ENCODE peak calls at places on chromosomes 3 and 15, in six cellular contexts. L is kidney, R is cardiac muscle cell, N is brain microvascular endothelial cell, S is heart left ventricle, P is astrocyte of the spinal cord. G is an unnamed sample.

GRCh38 chr15:84833447-84833846 is 16.3 kb downstream of the ALPK3 start:
- DNase-seq in S (peak), N (peak), R (peak), P (peak), L (no peak), G (no peak)

GRCh38 chr3:132605374-132605792 is 8.3 kb downstream of the ACKR4 start:
- DNase-seq in L (no peak), S (no peak), N (peak), P (no peak), R (peak), G (no peak)

GRCh38 chr3:64138046-64138445 is 87.2 kb downstream of the PRICKLE2 start:
- DNase-seq in N (peak), S (no peak), R (no peak), P (no peak), L (no peak), G (no peak)

GRCh38 chr3:146218880-146219866 is 31.7 kb downstream of the PLSCR4 start:
- DNase-seq in S (peak), L (no peak), R (peak), N (peak), P (peak), G (no peak)

GRCh38 chr3:123475786-123476185 is 26.9 kb upstream of the ADCY5 start:
- DNase-seq in S (no peak), P (no peak), N (no peak), R (no peak), L (no peak), G (no peak)

GRCh38 chr15:26937134-26937533 is 33.8 kb upstream of the GABRG3 start:
- DNase-seq in P (no peak), L (no peak), N (no peak), R (no peak), S (no peak), G (no peak)

GRCh38 chr3:120113128-120114116 is 19.2 kb upstream of the GSK3B start:
- DNase-seq in L (no peak), R (peak), N (peak), P (peak), S (no peak), G (no peak)

GRCh38 chr3:104887619-104888018 is 479.1 kb upstream of the ALCAM start:
- DNase-seq in N (no peak), S (no peak), R (no peak), P (no peak), L (no peak), G (no peak)

GRCh38 chr3:89617706-89618105 is 510.3 kb downstream of the EPHA3 start:
- DNase-seq in P (no peak), R (no peak), S (no peak), N (no peak), L (no peak), G (no peak)

GRCh38 chr15:25345943-25346342 is 92.9 kb downstream of the UBE3A start:
- DNase-seq in S (peak), P (peak), N (peak), L (no peak), R (peak), G (no peak)

GRCh38 chr15:99412082-99412481 is 153.7 kb upstream of the MEF2A start:
- DNase-seq in S (no peak), N (no peak), P (no peak), L (no peak), R (no peak), G (no peak)

GRCh38 chr3:11499144-11499543 is 144.6 kb downstream of the VGLL4 start:
- DNase-seq in P (peak), L (no peak), S (no peak), N (peak), R (peak), G (peak)

GRCh38 chr3:189718215-189718614 is 87.0 kb downstream of the TP63 start:
- DNase-seq in N (no peak), R (no peak), P (no peak), L (no peak), S (no peak), G (no peak)

GRCh38 chr3:30847589-30847988 is 46.9 kb downstream of the GADL1 start:
- DNase-seq in R (no peak), L (no peak), S (no peak), N (no peak), P (no peak), G (no peak)

GRCh38 chr3:130865537-130865936 is 28.3 kb upstream of the ATP2C1 start:
- DNase-seq in P (no peak), N (no peak), S (no peak), L (no peak), R (no peak), G (no peak)

GRCh38 chr3:192128922-192129321 is 598.4 kb downstream of the FGF12 start:
- DNase-seq in S (no peak), N (no peak), P (no peak), L (no peak), R (no peak), G (no peak)

GRCh38 chr15:98077186-98077585 is 116.7 kb downstream of the ARRDC4 start:
- DNase-seq in R (no peak), S (no peak), N (no peak), P (no peak), L (peak), G (no peak)

GRCh38 chr15:65101418-65101890 is 13.5 kb downstream of the UBAP1L start:
- DNase-seq in P (peak), S (peak), L (no peak), R (peak), N (peak), G (no peak)

GRCh38 chr3:180433172-180433571 is 168.8 kb upstream of the TTC14 start:
- DNase-seq in L (no peak), N (peak), S (no peak), P (peak), R (peak), G (peak)

GRCh38 chr3:55622733-55623132 is 135.6 kb upstream of the WNT5A start:
- DNase-seq in S (no peak), R (no peak), P (no peak), N (no peak), L (no peak), G (no peak)

GRCh38 chr15:57398336-57398735 is 22.0 kb downstream of the CGNL1 start:
- DNase-seq in L (no peak), N (no peak), S (no peak), P (no peak), R (no peak), G (no peak)

GRCh38 chr3:94293793-94294195 is 230.9 kb downstream of the NSUN3 start:
- DNase-seq in S (no peak), R (no peak), N (no peak), P (peak), L (no peak), G (no peak)

GRCh38 chr3:81279481-81280273 is 481.8 kb downstream of the GBE1 start:
- DNase-seq in R (peak), L (no peak), P (no peak), N (no peak), S (no peak), G (no peak)

GRCh38 chr3:44326035-44326434 is 12.5 kb upstream of the TCAIM start:
- DNase-seq in L (no peak), R (peak), P (peak), N (no peak), S (no peak), G (no peak)

GRCh38 chr15:90885432-90886290 is 1.4 kb downstream of the FES start:
- DNase-seq in R (peak), P (peak), S (peak), L (peak), N (peak), G (no peak)
- H3K4me3 ChIP-seq in R (no peak), P (no peak), S (peak), L (peak), N (no peak), G (no peak)

GRCh38 chr15:50138391-50138790 is 19.4 kb upstream of the ATP8B4 start:
- DNase-seq in N (no peak), S (no peak), P (no peak), L (no peak), R (peak), G (no peak)
- TF ChIP-seq CTCF in N (peak), S (no peak), P (no peak), L (no peak), R (no peak), G (peak)

DNA sequence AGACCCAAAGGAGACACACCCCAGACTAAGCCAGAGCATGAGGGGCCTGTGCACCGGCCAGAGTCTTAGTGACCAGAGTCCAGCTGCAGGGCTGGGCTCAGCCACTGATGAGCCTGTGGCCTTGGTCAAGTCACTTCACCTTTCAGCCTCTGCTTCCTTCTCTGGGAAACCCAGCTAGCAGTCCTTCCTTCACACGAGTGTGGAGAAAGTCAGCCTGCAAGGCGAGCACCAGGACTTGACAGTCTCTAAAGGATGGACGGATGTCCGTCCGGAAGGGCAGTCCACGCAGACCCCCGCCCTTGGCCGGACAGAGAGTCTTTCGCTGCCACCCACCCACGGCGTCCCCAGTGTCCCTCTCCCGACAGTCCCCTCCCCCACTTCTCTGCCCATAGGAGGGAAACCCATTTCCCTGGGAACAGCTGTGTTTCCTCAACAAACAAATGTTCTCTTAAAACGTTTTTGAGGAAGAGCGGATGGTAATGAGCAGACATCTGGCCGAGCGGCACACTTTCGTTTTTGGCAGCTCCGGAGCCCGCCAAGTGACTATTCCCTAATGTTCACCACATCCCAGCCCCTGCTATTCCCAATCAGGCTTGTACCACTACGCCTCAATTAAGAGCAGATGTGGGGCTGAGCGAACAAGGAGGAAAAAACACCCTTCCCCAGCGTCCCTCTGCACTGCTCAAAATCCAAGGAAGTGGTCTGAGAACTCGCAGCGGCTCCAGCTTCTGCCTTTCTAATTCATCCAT is 129.1 kb upstream of the SMAD3 start:
- DNase-seq in R (peak), P (peak), S (peak), N (no peak), L (peak), G (no peak)
- H3K4me3 ChIP-seq in R (no peak), P (peak), S (peak), N (peak), L (peak), G (peak)

DNA sequence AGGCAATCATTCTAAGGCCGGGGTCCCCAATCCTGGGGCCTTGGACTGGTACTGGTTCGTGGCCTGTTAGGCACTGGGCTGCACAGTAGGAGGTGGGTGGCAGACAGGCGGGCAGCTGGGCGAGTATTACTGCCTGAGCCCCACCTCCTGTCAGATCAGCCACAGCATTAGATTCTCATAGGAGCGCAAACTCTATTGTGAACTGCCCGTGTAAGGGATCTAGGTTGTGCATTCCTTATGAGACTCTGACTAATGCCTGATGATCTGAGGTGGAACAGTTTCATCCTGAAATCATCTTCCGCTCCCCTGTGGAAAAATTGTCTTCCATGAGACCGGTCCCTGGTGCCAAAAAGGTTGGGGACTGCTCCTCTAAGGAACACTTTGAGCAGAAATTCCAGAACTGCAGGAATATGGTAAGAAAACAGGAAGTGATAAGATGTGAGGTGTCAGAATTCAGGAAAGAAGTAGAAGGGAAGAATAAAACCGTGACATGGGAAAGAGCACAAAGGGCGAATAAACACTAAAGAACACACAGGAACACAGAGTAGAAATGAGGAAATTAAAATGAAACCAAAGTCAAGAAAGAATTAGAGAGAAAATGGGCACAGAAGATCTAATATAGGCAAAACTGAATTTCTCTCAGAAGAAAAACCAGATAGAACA is 57.6 kb downstream of the PDCD6IP start:
- DNase-seq in P (no peak), L (no peak), S (no peak), N (peak), R (peak), G (no peak)
- TF ChIP-seq CTCF in P (no peak), L (no peak), S (no peak), N (no peak), R (no peak), G (no peak)

GRCh38 chr15:50112488-50113186 is 6.4 kb downstream of the ATP8B4 start:
- DNase-seq in N (no peak), R (no peak), P (no peak), S (no peak), L (no peak), G (no peak)

GRCh38 chr15:50109086-50109987 is 9.7 kb downstream of the ATP8B4 start:
- DNase-seq in N (peak), L (no peak), S (no peak), P (peak), R (peak), G (no peak)

GRCh38 chr15:50114381-50114780 is 4.7 kb downstream of the ATP8B4 start:
- DNase-seq in N (no peak), S (peak), P (no peak), L (no peak), R (no peak), G (no peak)

GRCh38 chr15:50116477-50116876 is 2.6 kb downstream of the ATP8B4 start:
- DNase-seq in L (no peak), R (peak), S (no peak), N (no peak), P (peak), G (no peak)

GRCh38 chr15:50113187-50113505 is 5.9 kb downstream of the ATP8B4 start:
- DNase-seq in S (no peak), N (no peak), R (no peak), L (no peak), P (no peak), G (no peak)
- H3K4me3 ChIP-seq in S (peak), N (no peak), R (no peak), L (no peak), P (no peak), G (no peak)

GRCh38 chr15:42490743-42491539 is at the start of gene ZNF106:
- DNase-seq in S (peak), R (peak), L (peak), P (peak), N (peak), G (peak)
- TF ChIP-seq CTCF in S (no peak), R (no peak), L (no peak), P (no peak), N (peak), G (no peak)

DNA sequence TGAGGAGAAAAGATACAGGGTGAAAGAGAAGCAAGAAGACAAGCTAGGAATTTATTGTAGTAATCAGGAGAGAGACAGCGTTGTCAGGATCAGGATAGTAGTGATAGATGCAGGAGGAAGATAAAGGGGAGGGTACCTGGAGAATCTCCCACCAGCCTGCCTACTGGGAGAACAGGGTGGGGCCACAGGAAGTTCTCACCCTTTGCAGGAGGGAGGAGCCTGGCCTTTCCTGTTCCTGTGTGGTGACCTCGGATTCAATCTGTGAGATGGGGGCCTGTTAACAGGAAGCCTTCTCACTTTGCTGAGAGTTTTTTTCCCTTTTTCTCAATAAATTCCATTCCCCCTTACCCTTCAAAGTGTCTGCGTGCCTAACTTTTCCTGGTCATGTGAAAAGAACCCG is 37.6 kb downstream of the GMPS start:
- DNase-seq in L (no peak), S (no peak), P (no peak), R (no peak), N (no peak), G (no peak)
- H3K4me3 ChIP-seq in L (no peak), S (no peak), P (no peak), R (no peak), N (no peak), G (no peak)